ENCODE peak calls at places on chromosomes 5 and 9, in ten cellular contexts. Y, M, H, B, L, V, P, T, N and R are unnamed samples.

GRCh38 chr5:170565077-170565476 is 61.3 kb downstream of the KCNIP1 start:
- DNase-seq in B (no peak), N (no peak), H (no peak), P (no peak), V (no peak), L (no peak), T (no peak), M (no peak), Y (no peak), R (no peak)

GRCh38 chr9:111393971-111394370 is 63.9 kb upstream of the OR2K2 start:
- DNase-seq in L (no peak), H (no peak), M (no peak), B (no peak), P (no peak), T (no peak), V (no peak), Y (no peak), N (no peak), R (no peak)

GRCh38 chr9:133752739-133753446 is 14.7 kb upstream of the SARDH start:
- DNase-seq in L (no peak), Y (no peak), T (no peak), P (no peak), N (no peak), H (no peak), B (no peak), M (no peak), V (no peak), R (peak; percentile 29)

GRCh38 chr5:104344809-104345512 is 782.4 kb upstream of the NUDT12 start:
- DNase-seq in M (no peak), T (no peak), B (peak; percentile 1), N (no peak), H (no peak), Y (no peak), P (no peak), V (no peak), L (peak; percentile 2), R (no peak)

GRCh38 chr9:88388886-88389617 is 808 bp downstream of the SPIN1 start:
- DNase-seq in H (peak; percentile 68), B (peak; percentile 76), M (no peak), T (no peak), L (peak; percentile 62), Y (no peak), V (peak; percentile 81), P (peak; percentile 66), N (peak; percentile 61), R (peak; percentile 75)

GRCh38 chr9:113187935-113188595 is 33.0 kb downstream of the FKBP15 start:
- DNase-seq in T (peak; percentile 26), L (peak; percentile 31), N (peak; percentile 22), V (peak; percentile 84), P (peak; percentile 21), Y (peak; percentile 26), B (peak; percentile 94), M (no peak), H (no peak), R (no peak)

GRCh38 chr9:95036676-95037075 is 280.8 kb downstream of the FANCC start:
- DNase-seq in T (no peak), P (no peak), M (no peak), N (no peak), L (no peak), H (no peak), Y (no peak), B (no peak), V (no peak), R (no peak)

GRCh38 chr9:88730780-88731179 is 195.8 kb downstream of the NXNL2 start:
- DNase-seq in M (no peak), Y (no peak), V (no peak), N (no peak), B (no peak), P (no peak), L (no peak), H (no peak), T (no peak), R (no peak)

GRCh38 chr5:165457854-165458481 is 1952.5 kb downstream of the MAT2B start:
- DNase-seq in B (peak; percentile 55), T (no peak), L (peak; percentile 45), V (no peak), N (no peak), M (no peak), P (no peak), H (peak; percentile 1), Y (no peak), R (no peak)

GRCh38 chr5:165459232-165459631 is 1953.8 kb downstream of the MAT2B start:
- DNase-seq in Y (no peak), V (no peak), H (no peak), M (no peak), T (no peak), L (no peak), P (no peak), B (peak; percentile 61), N (no peak), R (no peak)

DNA sequence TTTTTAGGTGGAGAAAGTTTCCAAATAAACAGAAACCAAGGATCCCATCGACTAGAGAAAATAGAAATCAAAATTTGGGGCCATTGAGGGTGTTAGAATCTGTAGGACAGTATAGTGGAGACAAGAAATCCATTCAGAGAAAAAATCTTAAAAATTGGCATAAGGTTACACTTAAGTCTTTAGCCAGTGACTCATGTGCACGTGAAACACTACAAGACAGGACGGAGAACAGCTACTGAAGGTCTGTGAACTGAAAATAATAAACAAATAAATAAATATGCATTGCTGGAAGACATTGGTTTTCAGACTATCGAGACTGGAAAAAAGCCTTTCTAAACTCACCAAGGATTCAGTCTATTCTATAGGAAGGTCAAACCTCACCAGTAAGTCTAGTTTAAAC is 1955.5 kb downstream of the MAT2B start:
- DNase-seq in L (no peak), Y (no peak), N (no peak), H (no peak), V (no peak), T (no peak), B (peak; percentile 15), P (no peak), M (no peak), R (no peak)
- H3K9me3 ChIP-seq in L (no peaks in the 10 kb centered on the region), Y (no peaks in the 10 kb centered on the region), N (no peaks in the 10 kb centered on the region), H (no peaks in the 10 kb centered on the region), V (no peaks in the 10 kb centered on the region), T (no peaks in the 10 kb centered on the region), B (peaks cover 3% of the 10 kb centered on the region), P (no peaks in the 10 kb centered on the region), M (no peaks in the 10 kb centered on the region), R (no peaks in the 10 kb centered on the region)

DNA sequence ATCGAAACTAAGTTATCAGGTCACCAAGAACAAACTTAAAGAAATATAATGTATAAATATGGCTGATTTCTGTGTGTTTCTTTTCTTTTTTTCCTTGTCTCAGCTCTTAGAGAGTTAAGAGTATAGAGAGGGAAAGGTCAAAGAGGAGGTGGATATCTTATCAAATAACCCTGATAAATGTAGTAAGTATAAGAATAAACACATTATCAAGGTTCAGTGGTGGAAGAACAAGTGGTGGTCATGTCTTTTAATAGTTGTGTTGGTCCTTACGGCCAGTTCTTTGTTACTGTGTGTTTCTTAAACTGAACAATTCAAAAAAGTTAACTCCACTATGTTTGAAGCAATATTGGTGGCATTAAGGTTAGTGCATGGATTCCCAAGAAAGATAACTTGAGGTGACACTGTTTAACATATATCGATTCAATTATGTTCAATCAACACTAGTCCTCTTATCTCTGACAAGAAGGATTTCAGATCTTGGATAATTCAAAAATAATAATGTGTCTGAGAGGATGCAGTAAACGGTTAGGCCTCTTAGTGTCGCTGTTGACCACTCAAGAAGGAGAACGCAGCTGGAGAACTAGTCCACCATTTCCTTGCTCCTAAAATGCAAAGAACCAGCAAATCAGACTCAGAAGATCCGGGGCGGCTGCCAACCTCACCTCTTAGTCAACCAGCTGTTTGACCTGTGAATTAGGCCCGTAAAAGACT is at the start of gene PCDHGA3:
- DNase-seq in L (peak; percentile 44), H (peak; percentile 67), N (no peak), M (no peak), Y (no peak), T (no peak), P (no peak), V (no peak), B (peak; percentile 71), R (no peak)
- TF ChIP-seq POLR2A in L (no peak), H (no peak), N (no peak), M (no peak), Y (no peak), T (no peak), P (no peak), V (no peak), B (no peak), R (no peak)

DNA sequence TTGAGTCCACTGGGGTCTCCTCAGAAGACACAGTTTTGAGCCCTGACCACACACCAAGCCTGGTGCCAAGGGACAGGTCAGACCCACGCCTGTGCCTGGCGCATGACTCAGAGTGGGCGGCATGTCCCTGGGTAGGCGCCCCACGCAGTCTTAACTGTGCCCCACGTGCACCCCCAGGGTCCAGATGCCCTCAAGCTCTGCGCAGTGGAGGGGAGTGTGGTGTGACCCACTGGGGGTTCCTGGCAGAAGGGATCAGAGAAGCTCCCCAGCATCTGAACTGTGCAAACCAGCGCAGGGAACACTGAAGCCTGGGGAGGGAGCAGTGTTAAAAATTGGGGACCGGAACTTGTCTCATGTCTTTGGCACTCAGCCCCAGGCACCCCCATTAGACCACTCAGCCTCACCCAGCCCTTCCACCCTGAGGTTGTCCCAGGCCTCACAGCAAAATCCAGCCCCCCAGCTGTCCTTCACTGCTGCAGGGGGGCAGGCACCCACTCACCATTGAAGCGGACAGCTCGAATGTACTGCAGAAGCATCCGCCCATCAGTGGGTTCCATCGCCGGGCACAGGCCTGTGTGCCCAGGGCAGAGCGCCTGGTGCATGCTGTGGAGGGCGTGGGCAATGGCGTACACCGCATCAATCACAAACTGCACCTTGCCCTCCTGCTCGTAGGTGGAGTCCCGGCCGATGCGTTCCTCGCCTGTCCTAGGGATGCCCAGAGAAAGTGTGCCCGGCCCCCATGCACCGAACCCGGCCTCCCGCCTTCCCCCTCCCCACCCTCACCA is 6.5 kb downstream of the GRM6 start:
- DNase-seq in P (no peak), L (no peak), N (no peak), Y (no peak), M (no peak), H (no peak), B (no peak), V (no peak), T (no peak), R (no peak)
- H3K9me3 ChIP-seq in P (no peaks in the 10 kb centered on the region), L (no peaks in the 10 kb centered on the region), N (peaks cover 24% of the 10 kb centered on the region), Y (no peaks in the 10 kb centered on the region), M (no peaks in the 10 kb centered on the region), H (no peaks in the 10 kb centered on the region), B (peaks cover 72% of the 10 kb centered on the region), V (peaks cover 12% of the 10 kb centered on the region), T (no peaks in the 10 kb centered on the region), R (peaks cover 41% of the 10 kb centered on the region)

GRCh38 chr5:1011226-1011631 is 2.6 kb downstream of the NKD2 start:
- DNase-seq in V (peak; percentile 58), H (peak; percentile 66), T (no peak), Y (no peak), B (no peak), N (peak; percentile 77), P (peak; percentile 65), L (peak; percentile 83), M (no peak), R (no peak)

GRCh38 chr5:1009359-1010180 is 968 bp downstream of the NKD2 start:
- DNase-seq in P (no peak), N (no peak), T (no peak), M (no peak), Y (no peak), H (no peak), B (no peak), L (peak; percentile 8), V (peak; percentile 61), R (peak; percentile 37)

GRCh38 chr5:1011741-1012315 is 3.2 kb downstream of the NKD2 start:
- DNase-seq in T (no peak), N (no peak), V (peak; percentile 56), B (no peak), L (no peak), Y (no peak), H (no peak), P (no peak), M (no peak), R (peak; percentile 36)

GRCh38 chr5:1010181-1010510 is 1.5 kb downstream of the NKD2 start:
- DNase-seq in Y (no peak), P (no peak), L (peak; percentile 15), M (no peak), B (no peak), V (peak; percentile 58), H (no peak), N (peak; percentile 43), T (no peak), R (no peak)

DNA sequence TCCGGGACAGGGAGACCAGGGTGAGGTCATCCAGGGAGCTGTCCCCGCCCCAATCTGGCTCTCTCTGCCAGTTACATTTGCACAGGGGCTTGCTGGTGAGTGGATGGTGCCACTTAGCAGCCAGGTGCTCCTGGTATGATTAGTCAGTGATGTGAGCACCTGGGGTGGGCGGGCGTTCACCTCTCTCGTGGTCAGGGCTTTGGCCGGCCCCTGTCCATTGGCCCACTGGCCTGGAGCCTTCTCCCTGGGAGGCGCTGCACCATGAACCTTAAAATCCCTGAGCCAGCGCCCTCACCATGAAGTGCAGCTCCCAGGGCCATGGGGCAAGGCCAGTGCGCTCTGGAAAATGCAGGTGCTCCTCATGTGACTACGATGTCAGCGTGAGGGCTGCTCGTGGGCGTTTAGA is 2.0 kb downstream of the NKD2 start:
- DNase-seq in T (no peak), V (peak; percentile 61), P (no peak), M (no peak), B (no peak), N (no peak), H (no peak), L (peak; percentile 23), Y (no peak), R (no peak)
- TF ChIP-seq POLR2A in T (no peak), V (no peak), P (no peak), M (no peak), B (no peak), N (no peak), H (no peak), L (no peak), Y (no peak), R (no peak)